ENCODE peak calls at places on chromosomes 5 and 9, in four cellular contexts. G, P, Q and W are unnamed samples.

GRCh38 chr5:53552561-53552960 is 7.9 kb upstream of the NDUFS4 start:
- DNase-seq in Q (no peak), G (no peak), P (no peak), W (no peak)

GRCh38 chr5:59798862-59799667 is 94.5 kb downstream of the PDE4D start:
- DNase-seq in P (no peak), G (peak; percentile 37), Q (peak; percentile 60), W (no peak)

GRCh38 chr5:172786736-172787462 is 15.9 kb upstream of the DUSP1 start:
- DNase-seq in P (no peak), Q (no peak), G (no peak), W (no peak)

GRCh38 chr9:135613946-135614805 is 25.2 kb downstream of the GLT6D1 start:
- DNase-seq in G (no peak), P (no peak), Q (no peak), W (no peak)

GRCh38 chr5:138732933-138733332 is 20.3 kb upstream of the CTNNA1 start:
- DNase-seq in P (no peak), Q (no peak), G (no peak), W (no peak)

GRCh38 chr9:137018761-137019559 is 9.1 kb downstream of the ABCA2 start:
- DNase-seq in G (no peak), P (no peak), Q (no peak), W (no peak)

GRCh38 chr9:84659273-84659672 is 10.3 kb upstream of the NTRK2 start:
- DNase-seq in G (no peak), P (no peak), Q (no peak), W (no peak)

GRCh38 chr9:13322828-13323550 is 43.5 kb upstream of the MPDZ start:
- DNase-seq in Q (no peak), P (no peak), G (no peak), W (no peak)

GRCh38 chr9:91884746-91885687 is 65.0 kb downstream of the ROR2 start:
- DNase-seq in Q (no peak), G (peak; percentile 81), P (peak; percentile 3), W (no peak)

GRCh38 chr9:27503623-27504022 is 20.5 kb upstream of the IFNK start:
- DNase-seq in P (no peak), Q (no peak), G (no peak), W (no peak)

GRCh38 chr9:27505744-27506161 is 18.3 kb upstream of the IFNK start:
- DNase-seq in Q (no peak), P (no peak), G (no peak), W (no peak)

GRCh38 chr9:27499481-27499880 is 24.6 kb upstream of the IFNK start:
- DNase-seq in Q (no peak), G (peak; percentile 32), P (peak; percentile 29), W (no peak)

DNA sequence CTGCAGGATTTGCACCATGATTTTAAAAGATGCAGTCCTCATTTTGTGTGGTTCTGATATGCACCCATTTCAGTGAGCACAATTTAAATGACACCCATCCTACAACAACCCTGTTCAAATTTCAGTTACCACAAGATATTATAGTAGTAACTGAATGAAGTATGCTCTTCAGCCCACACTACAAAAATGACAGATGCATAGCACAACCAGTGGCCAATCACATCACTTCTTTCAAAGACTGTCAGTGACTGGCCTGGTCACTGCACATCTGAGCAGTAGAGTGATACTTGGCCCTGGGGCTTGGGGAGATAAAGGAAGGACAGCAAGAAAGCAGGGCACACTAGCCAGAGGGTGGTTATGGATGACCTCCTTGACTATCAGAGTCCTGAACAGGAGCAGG is 19.8 kb upstream of the IFNK start:
- DNase-seq in Q (no peak), P (no peak), G (no peak), W (no peak)
- H3K27ac ChIP-seq in Q (no peak overlapping the region), P (no peak overlapping the region), G (no peak overlapping the region), W (peak overlapping the region; percentile 16)

GRCh38 chr9:112446518-112446917 is 40.1 kb upstream of the KIAA1958 start:
- DNase-seq in G (no peak), P (no peak), Q (no peak), W (no peak)
- H3K27ac ChIP-seq in G (no peak overlapping the region), P (no peak overlapping the region), Q (no peak overlapping the region), W (no peak overlapping the region)

DNA sequence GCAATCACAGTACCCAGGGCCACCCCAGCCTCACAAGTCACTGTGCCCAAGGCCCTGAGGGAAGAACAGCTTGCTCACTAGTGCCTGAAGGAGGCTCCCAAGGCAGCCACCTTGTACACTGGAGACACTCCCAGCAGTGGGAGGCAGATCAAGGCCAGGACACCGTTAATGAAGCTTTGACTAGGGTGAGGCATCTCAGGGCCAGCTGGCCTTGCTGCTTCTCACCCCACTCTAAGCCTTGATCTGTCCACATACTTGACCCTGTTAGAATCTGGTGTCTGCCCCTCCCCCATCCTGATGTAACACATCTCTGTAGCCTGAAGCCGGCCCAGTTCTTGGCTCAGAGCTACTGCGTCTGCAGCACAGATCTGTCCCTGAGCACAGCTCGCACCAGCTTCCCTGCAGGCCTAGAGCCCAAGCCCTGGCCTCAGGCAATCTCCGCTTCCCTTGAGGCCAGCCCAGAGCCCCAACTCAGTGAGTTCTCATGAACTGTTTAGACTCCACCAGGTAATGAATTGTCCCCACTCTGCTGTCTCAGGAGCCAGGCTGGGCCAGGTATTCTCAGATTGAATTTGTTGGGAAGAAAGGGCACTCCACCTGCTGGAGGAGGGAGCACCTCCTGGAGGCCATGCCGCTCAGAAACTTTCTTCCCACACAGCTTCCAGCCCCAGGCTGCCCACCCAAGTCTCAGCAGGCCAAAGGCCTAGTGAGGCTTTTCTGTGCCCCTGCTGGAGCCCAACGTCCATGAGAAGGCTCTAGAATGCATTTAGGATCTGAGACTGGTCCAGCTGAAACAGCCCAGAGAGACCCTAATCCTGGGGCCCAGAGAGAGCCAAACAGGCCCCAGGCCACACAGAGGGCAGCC is 13.4 kb upstream of the JADE2 start:
- DNase-seq in P (peak; percentile 40), Q (no peak), G (peak; percentile 88), W (no peak)
- H3K27ac ChIP-seq in P (no peak overlapping the region), Q (no peak overlapping the region), G (peak overlapping the region; percentile 64), W (no peak overlapping the region)

GRCh38 chr5:11599499-11599898 is 304.7 kb downstream of the CTNND2 start:
- DNase-seq in G (no peak), P (no peak), Q (no peak), W (no peak)

GRCh38 chr5:11595045-11595444 is 309.2 kb downstream of the CTNND2 start:
- DNase-seq in G (no peak), Q (no peak), P (no peak), W (no peak)

GRCh38 chr5:11602298-11602697 is 301.9 kb downstream of the CTNND2 start:
- DNase-seq in P (no peak), Q (no peak), G (no peak), W (no peak)

GRCh38 chr5:11596185-11596584 is 308.1 kb downstream of the CTNND2 start:
- DNase-seq in Q (no peak), G (no peak), P (no peak), W (no peak)

DNA sequence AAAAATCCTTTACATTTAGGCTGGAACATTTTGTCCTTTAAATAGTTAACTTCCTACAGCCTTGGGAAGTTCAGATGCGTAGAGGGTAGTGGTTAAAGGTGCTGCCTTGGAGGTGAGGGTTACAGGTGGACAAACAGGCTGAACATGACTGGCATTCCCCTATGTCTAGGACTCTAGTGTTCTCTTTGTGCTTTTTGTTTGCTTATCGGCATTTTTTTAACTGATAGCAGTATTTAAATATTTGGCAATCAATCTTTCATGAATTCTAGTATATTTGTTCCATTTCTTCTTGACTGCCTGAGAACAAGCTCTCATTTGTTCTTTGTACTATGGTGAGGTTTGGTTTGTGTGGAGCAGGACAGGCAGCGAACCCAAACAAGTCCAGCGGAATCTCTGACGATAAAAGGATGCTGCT is 307.6 kb downstream of the CTNND2 start:
- DNase-seq in Q (no peak), P (no peak), G (no peak), W (no peak)
- H3K27ac ChIP-seq in Q (no peak overlapping the region), P (no peak overlapping the region), G (no peak overlapping the region), W (peak overlapping the region; percentile 84)

GRCh38 chr5:93674866-93675457 is 66.4 kb downstream of the POU5F2 start:
- DNase-seq in Q (no peak), P (no peak), G (no peak), W (no peak)
- H3K27ac ChIP-seq in Q (no peak overlapping the region), P (no peak overlapping the region), G (peak overlapping the region; percentile 52), W (no peak overlapping the region)

GRCh38 chr5:124231240-124231639 is 515.2 kb downstream of the ZNF608 start:
- DNase-seq in G (no peak), P (no peak), Q (no peak), W (no peak)
- H3K27ac ChIP-seq in G (no peak overlapping the region), P (no peak overlapping the region), Q (no peak overlapping the region), W (peak overlapping the region; percentile 46)

GRCh38 chr9:113386571-113387393 is 10.0 kb upstream of the HDHD3 start:
- DNase-seq in Q (no peak), P (no peak), G (no peak), W (no peak)
- H3K27ac ChIP-seq in Q (no peak overlapping the region), P (no peak overlapping the region), G (peak overlapping the region; percentile 75), W (no peak overlapping the region)

GRCh38 chr5:140258873-140259272 is 44.0 kb downstream of the PFDN1 start:
- DNase-seq in G (no peak), Q (no peak), P (no peak), W (no peak)
- H3K27ac ChIP-seq in G (no peak overlapping the region), Q (no peak overlapping the region), P (no peak overlapping the region), W (no peak overlapping the region)

DNA sequence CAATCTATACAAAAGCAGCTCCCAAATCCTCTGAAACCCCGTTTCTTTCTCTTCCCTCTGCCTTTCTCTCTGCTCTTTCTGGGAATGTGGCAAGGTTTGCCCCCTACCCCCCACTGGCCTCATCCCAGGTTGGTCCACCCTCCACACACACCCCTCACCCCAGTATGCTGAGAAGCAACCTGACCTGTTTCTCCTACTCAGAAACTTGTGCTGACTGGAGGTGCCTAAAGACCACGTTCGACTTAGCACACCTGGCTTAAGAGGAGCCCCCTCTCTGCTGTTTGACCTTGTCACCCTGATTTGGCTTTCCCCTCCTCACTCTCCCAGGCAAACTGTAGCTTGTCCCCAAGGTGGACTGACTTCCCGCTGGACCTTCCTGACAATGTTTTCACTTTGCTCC is 1.1 kb upstream of the SEPTIN8 start:
- DNase-seq in G (no peak), P (no peak), Q (no peak), W (no peak)
- H3K27ac ChIP-seq in G (no peak overlapping the region), P (no peak overlapping the region), Q (no peak overlapping the region), W (peak overlapping the region; percentile 99)

DNA sequence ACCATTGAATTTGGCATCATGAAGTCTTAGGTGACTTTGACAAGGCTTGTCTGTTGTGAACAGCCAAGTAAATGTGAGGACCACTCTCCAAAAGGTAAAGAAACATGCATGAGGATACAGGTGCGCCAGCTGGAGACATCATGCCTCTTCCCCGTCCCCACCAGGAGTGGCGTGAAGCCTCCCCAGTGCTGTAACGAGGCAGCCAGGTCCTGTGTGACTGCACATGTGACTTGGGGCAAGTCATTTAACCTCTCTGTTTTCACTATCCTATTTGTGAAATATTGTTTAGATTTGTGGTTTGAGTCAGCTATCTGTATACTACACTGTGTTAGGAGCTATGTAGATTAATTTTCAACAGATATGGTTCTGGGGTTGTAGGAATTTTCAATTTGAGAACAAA is 65.0 kb downstream of the DOCK8 start:
- DNase-seq in Q (no peak), P (no peak), G (no peak), W (no peak)
- H3K27ac ChIP-seq in Q (peak overlapping the region; percentile 13), P (no peak overlapping the region), G (no peak overlapping the region), W (no peak overlapping the region)